ENCODE peak calls at places on chromosomes 5 and 9, in seven cellular contexts. J is neural progenitor cell, O is heart left ventricle, I is fibroblast of lung, N is kidney, B is right lobe of liver, X is psoas muscle. D is an unnamed sample. For H3K9me3, the result is how much of the 10 kb centered on the place peaks cover.

GRCh38 chr5:172525633-172526360 is 71.5 kb upstream of the SH3PXD2B start:
- DNase-seq in N (no peak), X (no peak), O (no peak), J (no peak), I (no peak), B (no peak), D (no peak)

GRCh38 chr9:12784461-12785250 is 9.8 kb downstream of the LURAP1L start:
- DNase-seq in J (no peak), B (peak), X (peak), N (peak), O (no peak), I (peak), D (peak)

GRCh38 chr9:4241552-4241951 is 58.3 kb downstream of the GLIS3 start:
- DNase-seq in J (no peak), B (no peak), O (no peak), X (no peak), N (no peak), I (no peak), D (no peak)

GRCh38 chr9:115517335-115518075 is 399.5 kb upstream of the TNC start:
- DNase-seq in J (no peak), X (no peak), N (no peak), I (peak), B (no peak), O (no peak), D (no peak)

GRCh38 chr9:134551657-134552348 is 89.8 kb upstream of the COL5A1 start:
- DNase-seq in O (peak), B (peak), N (peak), J (no peak), I (peak), X (peak), D (peak)

GRCh38 chr5:67619636-67620035 is 423.0 kb upstream of the CD180 start:
- DNase-seq in O (no peak), J (no peak), N (no peak), X (no peak), B (peak), I (peak), D (no peak)

GRCh38 chr5:64298586-64298985 is 132.9 kb downstream of the RNF180 start:
- DNase-seq in X (no peak), J (peak), N (no peak), O (no peak), B (no peak), I (no peak), D (no peak)

GRCh38 chr9:87381050-87381711 is 116.5 kb upstream of the DAPK1 start:
- DNase-seq in N (no peak), O (no peak), I (peak), B (no peak), J (no peak), X (no peak), D (no peak)

GRCh38 chr5:108146222-108146621 is 235.7 kb downstream of the FBXL17 start:
- DNase-seq in X (no peak), N (no peak), J (no peak), B (no peak), I (no peak), O (no peak), D (no peak)

GRCh38 chr9:980621-981020 is 4.2 kb downstream of the DMRT3 start:
- DNase-seq in X (no peak), I (no peak), O (no peak), B (no peak), N (no peak), J (no peak), D (no peak)

GRCh38 chr9:93468763-93469456 is 15.5 kb upstream of the FAM120AOS start:
- DNase-seq in B (no peak), O (peak), J (peak), X (no peak), N (no peak), I (peak), D (peak)

GRCh38 chr9:41229408-41230401 is 40.6 kb upstream of the ZNG1F start:
- DNase-seq in N (peak), J (peak), B (no peak), O (no peak), X (no peak), I (peak), D (no peak)

GRCh38 chr9:86126998-86127972 is 27.9 kb upstream of the GOLM1 start:
- DNase-seq in I (peak), N (peak), X (peak), J (peak), B (peak), O (peak), D (peak)

GRCh38 chr5:113099822-113100221 is 123.2 kb downstream of the DCP2 start:
- DNase-seq in J (no peak), I (no peak), O (no peak), B (no peak), X (no peak), N (no peak), D (no peak)

GRCh38 chr5:133552925-133553525 is 59.3 kb downstream of the FSTL4 start:
- DNase-seq in I (peak), B (peak), O (no peak), J (peak), X (peak), N (peak), D (peak)

GRCh38 chr5:96652769-96653455 is 9.3 kb upstream of the CAST start:
- DNase-seq in I (no peak), J (no peak), B (no peak), N (no peak), O (no peak), X (no peak), D (no peak)

GRCh38 chr5:80937591-80937990 is 22.6 kb upstream of the RASGRF2 start:
- DNase-seq in I (peak), O (no peak), J (no peak), N (no peak), X (no peak), B (no peak), D (no peak)

GRCh38 chr5:83551826-83552225 is 80.3 kb downstream of the VCAN start:
- DNase-seq in N (no peak), J (no peak), B (no peak), I (peak), X (no peak), O (no peak), D (peak)

GRCh38 chr5:178285399-178286225 is 53.0 kb upstream of the PHYKPL start:
- DNase-seq in B (no peak), J (no peak), I (no peak), O (no peak), X (peak), N (peak), D (no peak)

GRCh38 chr5:123670981-123671557 is 159.1 kb downstream of the CSNK1G3 start:
- DNase-seq in J (peak), B (no peak), N (no peak), X (peak), I (peak), O (peak), D (peak)

GRCh38 chr5:166505546-166505945 is 1785.9 kb upstream of the WWC1 start:
- DNase-seq in J (peak), X (no peak), I (no peak), O (no peak), N (no peak), B (no peak), D (no peak)

GRCh38 chr5:166503506-166503905 is 1787.9 kb upstream of the WWC1 start:
- DNase-seq in O (no peak), I (no peak), J (no peak), X (no peak), B (no peak), N (no peak), D (no peak)

GRCh38 chr5:166507810-166508419 is 1783.5 kb upstream of the WWC1 start:
- DNase-seq in X (no peak), O (no peak), N (no peak), I (no peak), J (no peak), B (peak), D (no peak)

GRCh38 chr5:166505086-166505485 is 1786.4 kb upstream of the WWC1 start:
- DNase-seq in I (no peak), O (no peak), B (no peak), N (no peak), X (no peak), J (no peak), D (no peak)

DNA sequence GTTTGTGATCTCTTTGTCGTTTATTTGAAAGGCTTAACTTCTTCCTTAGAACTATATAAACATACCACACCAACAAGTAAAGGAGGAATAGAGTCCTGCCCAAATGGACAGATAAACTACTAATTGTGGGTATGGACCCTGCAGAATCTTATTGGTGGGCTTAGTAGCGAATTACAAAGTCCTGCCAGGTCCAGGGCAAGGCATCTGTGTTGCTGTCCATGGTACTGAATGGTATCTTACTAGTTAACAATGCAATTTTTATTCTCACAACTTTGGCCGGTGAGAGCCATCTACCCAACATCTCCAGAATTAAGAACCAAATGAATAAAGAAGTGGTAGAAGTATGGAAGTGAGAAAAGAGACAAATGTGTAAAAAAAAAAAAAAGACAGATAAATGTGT is 1782.4 kb upstream of the WWC1 start:
- DNase-seq in J (peak), B (no peak), I (peak), O (no peak), X (no peak), N (no peak), D (no peak)
- H3K9me3 ChIP-seq in J (under half), B (under half), I (under half), O (under half), X (under half), N (under half), D (under half)

GRCh38 chr5:32664523-32664922 is 46.6 kb upstream of the NPR3 start:
- DNase-seq in J (no peak), X (no peak), O (no peak), I (no peak), B (no peak), N (no peak), D (no peak)
- H3K9me3 ChIP-seq in J (under half), X (under half), O (under half), I (under half), B (under half), N (under half), D (under half)

GRCh38 chr9:130313103-130313858 is 47.7 kb downstream of the HMCN2 start:
- DNase-seq in O (no peak), B (peak), I (no peak), J (no peak), N (peak), X (no peak), D (no peak)
- H3K9me3 ChIP-seq in O (under half), B (under half), I (under half), J (under half), N (under half), X (under half), D (under half)

DNA sequence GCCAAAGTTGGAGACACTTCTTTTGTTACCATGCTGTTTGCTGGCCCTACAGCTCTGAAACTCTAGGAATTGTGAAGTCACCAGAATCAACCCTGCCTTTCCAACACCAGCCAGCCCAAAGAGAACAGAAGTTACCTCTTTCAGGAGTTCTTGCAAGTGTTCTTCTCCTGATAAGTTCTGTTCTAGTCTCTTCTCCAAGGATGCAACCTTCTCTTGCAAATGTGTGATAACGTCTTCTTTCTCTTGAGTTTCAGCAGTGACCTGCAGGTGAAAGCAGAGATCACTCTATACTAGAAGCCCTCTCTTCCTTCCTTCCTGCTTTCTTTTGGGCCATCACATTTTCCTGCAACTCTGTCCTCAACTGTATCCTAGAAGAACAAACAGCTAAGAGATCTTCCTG is 29.1 kb downstream of the GOLGA1 start:
- DNase-seq in X (no peak), O (no peak), I (no peak), J (no peak), B (no peak), N (no peak), D (no peak)
- H3K9me3 ChIP-seq in X (under half), O (under half), I (under half), J (under half), B (under half), N (under half), D (under half)

DNA sequence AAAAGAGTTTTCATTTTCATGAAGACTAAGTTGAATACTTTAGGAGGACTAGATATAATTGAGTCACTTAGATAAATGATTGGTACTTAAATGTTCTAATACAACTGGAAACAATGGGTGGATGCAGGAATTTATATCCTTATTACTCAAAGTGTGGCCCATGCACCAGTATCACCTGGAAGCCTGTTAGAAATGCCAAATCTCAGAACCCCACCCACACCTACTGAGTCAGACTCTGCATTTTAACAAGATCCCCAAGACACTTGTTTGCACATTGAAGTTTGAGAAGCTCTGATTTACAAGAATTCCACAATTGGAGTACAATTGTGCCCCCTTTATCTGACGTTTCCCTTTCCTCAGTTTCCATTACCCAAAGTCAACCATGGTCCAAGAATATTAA is 239.0 kb downstream of the AUH start:
- DNase-seq in B (no peak), N (no peak), O (no peak), J (no peak), I (no peak), X (no peak), D (no peak)
- H3K9me3 ChIP-seq in B (under half), N (under half), O (under half), J (under half), I (under half), X (under half), D (under half)

GRCh38 chr5:141360685-141361084 is 891 bp downstream of the PCDHGB2 start:
- DNase-seq in X (no peak), J (no peak), I (no peak), N (no peak), O (no peak), B (no peak), D (no peak)
- H3K9me3 ChIP-seq in X (under half), J (under half), I (under half), N (under half), O (half or more), B (under half), D (under half)